ENCODE peak calls at places on chromosomes 5 and 9, in eight cellular contexts. V is adrenal gland; I is fibroblast of lung; G is ovary; E is uterus; A is CD8-positive, alpha-beta T cell; O is upper lobe of right lung; C is HCT116. K is an unnamed sample.
A peak's percentile ranks its signal among the peaks of the same experiment; 100 is the strongest.

GRCh38 chr5:42943931-42944631 is 96.0 kb downstream of the ANXA2R start:
- DNase-seq in E (no peak), G (no peak), C (no peak), A (no peak), I (peak; percentile 27), V (no peak), O (no peak), K (no peak)

GRCh38 chr9:2765250-2765880 is 48.1 kb downstream of the KCNV2 start:
- DNase-seq in E (no peak), C (no peak), G (no peak), O (no peak), I (no peak), V (no peak), A (no peak), K (no peak)

GRCh38 chr9:133946840-133947486 is 45.2 kb downstream of the VAV2 start:
- DNase-seq in V (no peak), I (no peak), A (no peak), E (no peak), G (peak; percentile 9), C (no peak), O (peak; percentile 43), K (no peak)

GRCh38 chr9:8428389-8428788 is 628.8 kb upstream of the DMAC1 start:
- DNase-seq in A (no peak), O (no peak), I (no peak), G (no peak), V (no peak), E (no peak), C (no peak), K (no peak)

GRCh38 chr9:109255394-109255793 is 65.5 kb downstream of the EPB41L4B start:
- DNase-seq in O (no peak), G (no peak), I (no peak), E (no peak), A (no peak), V (no peak), C (no peak), K (no peak)

GRCh38 chr9:87077986-87078385 is 130.7 kb upstream of the GAS1 start:
- DNase-seq in E (no peak), V (no peak), G (no peak), A (no peak), O (no peak), C (no peak), I (no peak), K (no peak)

GRCh38 chr5:34915856-34916192 is 313 bp downstream of the BRIX1 start:
- DNase-seq in G (no peak), C (no peak), A (no peak), V (no peak), I (no peak), E (no peak), O (no peak), K (no peak)

GRCh38 chr5:128896675-128897074 is 68.6 kb upstream of the SLC27A6 start:
- DNase-seq in O (no peak), G (no peak), A (no peak), V (no peak), E (no peak), I (no peak), C (no peak), K (no peak)

GRCh38 chr9:27645166-27645840 is 72.0 kb upstream of the C9orf72 start:
- DNase-seq in V (no peak), A (no peak), C (no peak), E (no peak), O (no peak), I (no peak), G (no peak), K (no peak)

GRCh38 chr9:134680393-134681060 is 38.9 kb downstream of the COL5A1 start:
- DNase-seq in C (no peak), G (peak; percentile 26), E (no peak), I (no peak), A (no peak), V (no peak), O (peak; percentile 43), K (no peak)

GRCh38 chr5:17803976-17804375 is 169.7 kb downstream of the TAF11L14 start:
- DNase-seq in I (no peak), G (no peak), O (no peak), V (no peak), A (no peak), C (no peak), E (no peak), K (no peak)

GRCh38 chr5:80260461-80260860 is 4.6 kb upstream of the SERINC5 start:
- DNase-seq in I (no peak), C (no peak), O (no peak), A (no peak), G (no peak), E (no peak), V (no peak), K (no peak)

GRCh38 chr9:83707518-83707767 is 315 bp downstream of the UBQLN1 start:
- DNase-seq in G (no peak), C (no peak), O (no peak), E (no peak), I (no peak), A (no peak), V (peak; percentile 84), K (no peak)

GRCh38 chr5:1141827-1142226 is 30.0 kb upstream of the SLC12A7 start:
- DNase-seq in V (no peak), E (no peak), A (no peak), I (no peak), G (no peak), O (no peak), C (no peak), K (no peak)

DNA sequence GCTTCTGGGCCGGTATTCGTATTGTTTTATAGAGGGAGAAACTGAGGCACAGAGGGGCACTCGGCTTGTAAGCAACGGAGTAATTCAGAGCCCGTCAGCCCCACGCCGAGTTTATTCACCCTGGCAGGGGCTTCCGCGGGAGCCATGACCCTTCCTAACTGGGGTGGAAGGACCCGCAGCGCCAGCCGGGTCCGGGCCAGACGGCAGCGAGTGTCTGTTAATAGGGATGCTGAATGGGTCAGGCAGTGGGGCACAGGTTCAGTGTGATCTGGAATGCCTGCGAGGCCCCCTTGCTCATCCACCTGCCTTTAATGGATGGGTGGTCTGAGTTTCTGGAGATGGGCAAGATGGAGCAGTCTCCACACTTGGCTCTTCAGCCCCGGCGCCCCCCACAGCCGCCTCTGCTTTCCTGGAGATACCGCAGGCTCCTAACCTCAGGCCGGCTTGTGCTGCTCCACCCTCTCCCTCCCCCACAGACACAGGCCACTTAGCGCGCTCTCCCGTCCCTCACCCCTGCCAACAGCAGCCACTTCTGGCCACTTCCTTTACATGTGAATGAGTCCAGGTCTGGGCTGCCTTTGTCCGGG is 147.0 kb downstream of the ERCC6L2 start:
- DNase-seq in C (no peak), A (peak; percentile 58), V (no peak), E (no peak), O (peak; percentile 86), I (no peak), G (no peak), K (no peak)
- H3K27me3 ChIP-seq in C (no peaks in the 10 kb centered on the region), A (no peaks in the 10 kb centered on the region), V (peaks cover 8% of the 10 kb centered on the region), E (no peaks in the 10 kb centered on the region), O (peaks cover 1% of the 10 kb centered on the region), I (peaks cover 60% of the 10 kb centered on the region), G (no peaks in the 10 kb centered on the region), K (peaks cover 29% of the 10 kb centered on the region)

DNA sequence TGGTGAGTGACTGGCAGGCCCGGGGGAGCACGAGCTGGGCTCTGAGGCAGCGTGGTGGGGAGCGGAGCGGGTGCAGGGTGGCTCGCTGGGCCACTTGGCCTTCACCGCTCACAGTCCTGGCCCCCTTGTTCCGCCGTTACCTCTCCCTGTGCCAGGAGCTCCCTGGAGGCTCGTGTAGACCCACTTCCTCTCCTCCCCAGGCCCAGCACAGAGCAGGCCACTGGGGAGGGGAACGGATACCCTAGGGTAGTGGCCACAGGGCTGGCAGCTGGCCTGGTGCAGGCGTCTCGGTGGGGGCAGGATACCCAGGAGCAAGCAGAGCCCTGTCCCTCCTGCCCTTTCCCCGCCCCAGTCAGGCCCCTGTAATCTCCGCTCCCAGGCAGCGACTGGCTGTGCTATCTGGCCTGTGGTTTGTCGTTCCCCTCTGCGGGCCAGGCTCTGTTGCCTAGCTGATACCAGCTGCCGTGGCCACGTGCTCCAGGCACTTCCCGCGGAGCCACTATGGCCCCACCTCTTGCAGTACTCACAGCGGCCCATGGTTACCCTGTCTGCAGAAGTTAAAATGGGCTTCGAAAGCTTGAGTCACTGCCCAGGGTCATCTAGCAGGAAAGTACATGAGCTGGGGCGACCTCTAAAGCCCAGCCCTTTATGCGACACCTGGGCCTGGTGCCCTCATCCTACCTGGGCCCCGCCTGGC is 11.6 kb upstream of the DOLPP1 start:
- DNase-seq in I (no peak), E (no peak), O (peak; percentile 85), V (peak; percentile 94), C (no peak), G (no peak), A (peak; percentile 82), K (peak; percentile 36)
- H3K27ac ChIP-seq in I (no peak overlapping the region), E (no peak overlapping the region), O (no peak overlapping the region), V (peak overlapping the region; percentile 88), C (no peak overlapping the region), G (no peak overlapping the region), A (peak overlapping the region; percentile 34), K (peak overlapping the region; percentile 9)

DNA sequence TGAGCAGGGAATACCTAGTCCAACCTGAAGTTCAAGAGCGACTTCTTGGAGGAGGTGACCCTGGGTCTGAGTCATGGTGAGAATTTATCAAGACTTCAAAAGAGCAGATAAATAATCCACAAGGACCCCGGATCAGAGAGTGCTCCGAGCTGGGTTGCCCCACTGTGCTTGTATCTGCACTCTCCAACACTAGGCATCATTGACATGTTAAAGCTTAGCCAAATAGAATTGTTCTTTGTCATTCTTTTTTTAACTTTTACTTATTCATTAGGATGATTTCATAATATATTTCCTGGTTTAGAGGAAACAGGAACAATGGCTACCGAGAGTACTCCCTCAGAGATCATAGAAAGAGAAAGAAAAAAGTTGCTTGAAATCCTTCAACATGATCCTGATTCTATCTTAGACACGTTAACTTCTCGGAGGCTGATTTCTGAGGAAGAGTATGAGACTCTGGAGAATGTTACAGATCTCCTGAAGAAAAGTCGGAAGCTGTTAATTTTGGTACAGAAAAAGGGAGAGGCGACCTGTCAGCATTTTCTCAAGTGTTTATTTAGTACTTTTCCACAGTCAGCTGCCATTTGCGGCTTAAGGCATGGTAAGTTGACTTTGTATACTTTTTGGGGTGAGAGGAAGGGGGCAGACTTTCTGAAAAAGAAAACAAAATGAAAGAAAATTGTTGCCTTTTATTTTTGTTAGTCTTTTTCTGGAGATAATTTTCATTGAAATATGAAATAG is at the start of gene CARD6:
- DNase-seq in A (no peak), G (no peak), C (no peak), E (no peak), O (no peak), I (peak; percentile 67), V (no peak), K (no peak)
- TF ChIP-seq CTCF in A (no peak), G (no peak), C (no peak), E (no peak), O (peak; percentile 24), I (peak; percentile 15), V (no peak), K (no peak)

DNA sequence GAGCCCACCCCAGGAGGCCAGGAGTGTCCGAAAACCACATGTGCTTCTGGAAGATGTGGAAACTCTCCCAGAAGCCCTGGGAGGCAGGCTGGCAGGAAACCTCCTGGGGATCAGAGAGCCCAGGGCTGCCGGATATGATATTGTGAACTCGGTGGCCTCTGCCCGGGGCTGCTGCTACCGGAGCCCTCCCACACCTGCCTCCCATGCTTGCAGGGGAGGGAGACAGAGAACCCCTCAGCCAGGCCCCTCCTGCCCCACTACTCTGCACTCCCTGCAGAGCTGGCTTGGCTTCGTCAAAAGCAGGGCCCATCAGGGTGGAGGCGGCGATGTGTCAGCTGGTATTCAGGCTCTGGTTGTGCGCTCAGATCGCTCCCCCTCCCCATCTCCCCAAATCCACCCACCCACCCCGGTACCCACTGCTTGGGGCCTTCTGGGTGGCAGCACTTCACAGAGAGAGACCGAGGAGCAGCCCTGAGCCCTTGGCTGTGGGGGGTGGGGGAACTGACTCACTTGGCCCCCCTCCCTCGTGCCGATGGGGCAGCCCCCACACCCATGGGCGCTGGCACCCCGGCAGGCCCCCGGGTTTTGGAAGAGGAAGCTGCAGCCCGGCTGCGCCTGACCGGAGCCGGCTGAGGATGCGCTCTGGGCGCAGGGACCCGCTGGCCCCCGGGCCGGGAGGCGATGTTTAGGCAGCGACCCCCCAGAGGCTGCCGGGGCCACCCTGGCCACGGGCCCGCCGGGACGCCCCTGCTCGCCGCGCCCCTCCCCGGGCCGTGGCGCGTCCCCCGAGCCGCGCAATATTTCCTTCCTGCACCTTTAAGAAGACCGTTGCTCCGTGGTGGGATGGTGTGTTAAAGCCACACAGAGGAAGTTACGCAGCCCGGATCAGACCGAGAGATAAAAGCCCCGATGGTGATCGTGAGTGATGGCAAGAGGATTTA is 786 bp upstream of the NTNG2 start:
- DNase-seq in O (no peak), A (peak; percentile 71), I (peak; percentile 74), E (no peak), V (peak; percentile 59), C (no peak), G (no peak), K (peak; percentile 37)
- H3K27me3 ChIP-seq in O (peaks cover 65% of the 10 kb centered on the region), A (peaks cover 15% of the 10 kb centered on the region), I (peaks cover 30% of the 10 kb centered on the region), E (peaks cover 44% of the 10 kb centered on the region), V (peaks cover 17% of the 10 kb centered on the region), C (peaks cover 13% of the 10 kb centered on the region), G (peaks cover 5% of the 10 kb centered on the region), K (peaks cover 44% of the 10 kb centered on the region)